ENCODE peak calls at places on chromosomes 16 and 17, in nine cellular contexts. T, J, I, D, R, K, W, C and P are unnamed samples.

GRCh38 chr17:31397256-31397939 is 5.9 kb downstream of the RAB11FIP4 start:
- DNase-seq in T (no peak), J (no peak), I (no peak), D (no peak), R (no peak), K (no peak), W (no peak), C (no peak), P (no peak)

GRCh38 chr17:6695565-6695964 is 17.6 kb downstream of the SLC13A5 start:
- DNase-seq in T (no peak), J (no peak), I (no peak), D (no peak), R (no peak), K (no peak), W (no peak), C (no peak), P (no peak)

GRCh38 chr17:2222901-2223616 is 80.5 kb downstream of the SMG6 start:
- DNase-seq in T (no peak), J (no peak), I (peak; percentile 55), D (peak; percentile 80), R (peak; percentile 32), K (peak; percentile 62), W (peak; percentile 61), C (no peak), P (peak; percentile 23)

GRCh38 chr17:47806026-47806912 is 15.3 kb downstream of the OSBPL7 start:
- DNase-seq in T (no peak), J (no peak), I (no peak), D (no peak), R (no peak), K (no peak), W (no peak), C (no peak), P (no peak)

GRCh38 chr17:42744806-42745617 is at the start of gene EZH1:
- DNase-seq in T (peak; percentile 93), J (peak; percentile 91), I (peak; percentile 90), D (peak; percentile 86), R (peak; percentile 89), K (peak; percentile 97), W (peak; percentile 90), C (peak; percentile 23), P (peak; percentile 92)

GRCh38 chr17:9991351-9991750 is 86.3 kb upstream of the RCVRN start:
- DNase-seq in T (no peak), J (no peak), I (no peak), D (no peak), R (no peak), K (no peak), W (no peak), C (no peak), P (no peak)

GRCh38 chr17:3529817-3530741 is 27.5 kb downstream of the TRPV3 start:
- DNase-seq in T (peak; percentile 70), J (no peak), I (no peak), D (no peak), R (no peak), K (peak; percentile 81), W (peak; percentile 74), C (no peak), P (no peak)

GRCh38 chr16:53565300-53565699 is 62.3 kb upstream of the AKTIP start:
- DNase-seq in T (no peak), J (no peak), I (no peak), D (no peak), R (no peak), K (no peak), W (no peak), C (no peak), P (no peak)

GRCh38 chr16:1903220-1903574 is 15.0 kb downstream of the HS3ST6 start:
- DNase-seq in T (no peak), J (no peak), I (no peak), D (no peak), R (no peak), K (no peak), W (no peak), C (no peak), P (no peak)

GRCh38 chr17:45640141-45640850 is 143.8 kb upstream of the CRHR1 start:
- DNase-seq in T (peak; percentile 81), J (peak; percentile 68), I (peak; percentile 77), D (peak; percentile 76), R (peak; percentile 74), K (peak; percentile 89), W (peak; percentile 46), C (no peak), P (peak; percentile 55)

GRCh38 chr16:85589688-85590505 is 23.2 kb upstream of the GSE1 start:
- DNase-seq in T (no peak), J (no peak), I (no peak), D (no peak), R (no peak), K (no peak), W (no peak), C (no peak), P (no peak)

GRCh38 chr17:17693253-17693954 is 12.1 kb downstream of the RAI1 start:
- DNase-seq in T (no peak), J (peak; percentile 87), I (no peak), D (no peak), R (peak; percentile 84), K (peak; percentile 79), W (peak; percentile 65), C (no peak), P (no peak)

GRCh38 chr16:28208824-28209223 is 2.9 kb downstream of the XPO6 start:
- DNase-seq in T (no peak), J (no peak), I (no peak), D (no peak), R (no peak), K (no peak), W (no peak), C (no peak), P (no peak)

DNA sequence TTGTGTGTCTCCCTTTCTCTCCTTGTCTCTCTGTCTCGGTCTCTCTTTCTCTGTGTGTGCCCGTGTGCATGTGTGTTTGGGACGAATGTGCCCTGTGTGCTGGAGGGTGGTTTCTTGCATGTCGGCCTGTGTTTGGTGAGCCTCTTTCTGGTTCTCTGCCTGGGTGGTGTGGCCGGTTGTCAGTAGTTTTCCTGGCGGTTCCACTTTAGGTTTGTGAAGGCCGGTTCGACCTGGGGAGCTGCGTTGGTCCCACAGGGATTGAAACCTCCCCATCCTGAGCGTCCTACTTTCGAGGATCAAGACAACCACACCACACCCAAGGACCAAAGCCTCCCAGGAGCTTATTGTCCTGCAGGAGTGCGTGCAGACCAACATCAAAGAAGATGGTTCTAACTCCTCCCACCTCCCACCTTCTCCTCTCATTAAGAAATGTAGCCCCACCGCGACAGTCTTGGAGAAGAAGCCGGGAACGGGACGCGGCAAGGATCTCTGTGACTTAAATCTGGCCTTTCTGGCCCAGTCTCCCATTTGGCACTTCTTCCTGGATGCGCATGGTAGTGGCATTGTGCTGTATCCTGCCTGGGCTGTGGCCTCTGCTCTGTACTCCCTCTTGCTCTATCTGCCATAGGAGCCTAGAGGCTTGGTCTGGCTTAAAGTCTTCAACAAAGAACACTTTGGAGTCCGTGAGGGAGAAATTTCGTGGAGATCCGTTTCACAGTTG is 1685.0 kb downstream of the TP53TG3F start:
- DNase-seq in T (no peak), J (no peak), I (no peak), D (no peak), R (no peak), K (no peak), W (no peak), C (no peak), P (no peak)
- H3K9me3 ChIP-seq in T (peaks cover 80% of the 10 kb centered on the region), J (peaks cover 83% of the 10 kb centered on the region), I (no peaks in the 10 kb centered on the region), D (peaks cover 57% of the 10 kb centered on the region), R (no peaks in the 10 kb centered on the region), K (no peaks in the 10 kb centered on the region), W (no peaks in the 10 kb centered on the region), C (no peaks in the 10 kb centered on the region), P (peaks cover 22% of the 10 kb centered on the region)

GRCh38 chr16:87065781-87066694 is 251.2 kb downstream of the C16orf95 start:
- DNase-seq in T (no peak), J (no peak), I (no peak), D (no peak), R (no peak), K (no peak), W (no peak), C (no peak), P (no peak)

GRCh38 chr16:87068316-87068715 is 248.9 kb downstream of the C16orf95 start:
- DNase-seq in T (no peak), J (no peak), I (no peak), D (no peak), R (no peak), K (no peak), W (no peak), C (no peak), P (no peak)

GRCh38 chr16:87067890-87068289 is 249.3 kb downstream of the C16orf95 start:
- DNase-seq in T (no peak), J (no peak), I (no peak), D (no peak), R (no peak), K (no peak), W (no peak), C (no peak), P (no peak)

GRCh38 chr16:87068751-87069150 is 248.4 kb downstream of the C16orf95 start:
- DNase-seq in T (no peak), J (no peak), I (no peak), D (no peak), R (no peak), K (no peak), W (no peak), C (no peak), P (no peak)

DNA sequence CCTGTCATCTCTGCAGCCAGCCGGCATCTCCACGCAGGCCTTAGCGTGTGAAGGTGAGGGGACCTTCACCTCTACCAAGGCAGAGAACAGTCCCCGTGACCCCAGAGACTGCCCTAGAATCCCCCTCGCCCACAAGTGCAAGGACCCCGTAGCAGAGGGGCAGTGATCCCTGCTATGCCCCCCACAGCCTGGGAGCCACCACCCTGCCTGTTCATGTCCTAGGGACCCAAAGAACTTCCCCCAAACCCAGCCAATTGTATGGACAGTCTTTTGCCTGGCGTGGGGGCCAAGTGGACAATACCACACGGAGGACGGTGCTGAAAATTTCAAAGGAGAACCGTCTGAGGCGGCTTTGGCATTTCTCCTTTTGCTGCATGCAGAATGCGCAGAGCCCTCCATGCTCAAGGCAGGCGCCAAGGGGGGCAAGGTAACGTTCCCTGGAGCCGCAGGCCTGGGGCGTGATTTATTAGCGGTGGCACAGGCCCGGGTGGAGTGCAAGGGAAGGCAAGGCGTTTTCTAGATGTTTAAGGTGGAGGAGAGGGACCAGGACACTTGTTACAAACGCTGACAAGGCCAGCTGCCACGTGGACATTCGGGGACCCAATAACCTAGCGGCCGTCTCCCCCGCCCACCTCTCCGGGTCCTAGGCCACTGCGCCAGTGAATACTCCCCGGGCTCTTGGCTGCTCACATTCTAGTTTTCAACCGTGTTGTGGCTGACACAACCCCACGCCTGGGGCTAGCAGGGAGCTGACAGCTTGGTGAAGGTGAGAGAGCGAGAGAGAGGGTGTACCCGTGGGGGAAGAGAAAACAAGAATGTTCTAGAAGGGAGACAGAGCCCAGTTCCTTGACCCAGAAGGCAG is 250.3 kb downstream of the C16orf95 start:
- DNase-seq in T (no peak), J (no peak), I (no peak), D (no peak), R (no peak), K (no peak), W (no peak), C (no peak), P (no peak)
- H3K27me3 ChIP-seq in T (peaks cover 2% of the 10 kb centered on the region), J (peaks cover 25% of the 10 kb centered on the region), I (peaks cover 4% of the 10 kb centered on the region), D (peaks cover 20% of the 10 kb centered on the region), R (no peaks in the 10 kb centered on the region), K (peaks cover 21% of the 10 kb centered on the region), W (peaks cover 4% of the 10 kb centered on the region), C (peaks cover 91% of the 10 kb centered on the region), P (peaks cover 38% of the 10 kb centered on the region)

GRCh38 chr16:71441348-71441781 is 489 bp downstream of the TLE7 start:
- DNase-seq in T (no peak), J (no peak), I (peak; percentile 38), D (no peak), R (no peak), K (no peak), W (no peak), C (no peak), P (no peak)
- H3K9me3 ChIP-seq in T (peaks cover 24% of the 10 kb centered on the region), J (peaks cover 50% of the 10 kb centered on the region), I (no peaks in the 10 kb centered on the region), D (peaks cover 40% of the 10 kb centered on the region), R (no peaks in the 10 kb centered on the region), K (no peaks in the 10 kb centered on the region), W (peaks cover 22% of the 10 kb centered on the region), C (peaks cover 7% of the 10 kb centered on the region), P (peaks cover 17% of the 10 kb centered on the region)

GRCh38 chr17:76237859-76238313 is 2.4 kb downstream of the RNF157 start:
- DNase-seq in T (no peak), J (no peak), I (no peak), D (no peak), R (no peak), K (peak; percentile 42), W (no peak), C (no peak), P (no peak)
- H3K27me3 ChIP-seq in T (peaks cover 15% of the 10 kb centered on the region), J (no peaks in the 10 kb centered on the region), I (no peaks in the 10 kb centered on the region), D (peaks cover 9% of the 10 kb centered on the region), R (no peaks in the 10 kb centered on the region), K (peaks cover 5% of the 10 kb centered on the region), W (no peaks in the 10 kb centered on the region), C (peaks cover 45% of the 10 kb centered on the region), P (no peaks in the 10 kb centered on the region)